ENCODE peak calls at places on chromosomes 5 and 9, in five cellular contexts. One of them, this sample, is unnamed.

GRCh38 chr9:124505006-124505900 is 1.9 kb downstream of the NR5A1 start:
- DNase-seq in fibroblast of mammary gland: no peak
- DNase-seq in CD4-positive, alpha-beta memory T cell: no peak
- DNase-seq in RWPE1: no peak
- DNase-seq in stomach: no peak
- DNase-seq in this sample: no peak

GRCh38 chr9:83119873-83120272 is 56.9 kb upstream of the RASEF start:
- DNase-seq in CD4-positive, alpha-beta memory T cell: no peak
- DNase-seq in stomach: no peak
- DNase-seq in RWPE1: no peak
- DNase-seq in fibroblast of mammary gland: no peak
- DNase-seq in this sample: no peak

GRCh38 chr9:98568234-98568922 is 140.4 kb downstream of the GABBR2 start:
- DNase-seq in stomach: no peak
- DNase-seq in RWPE1: no peak
- DNase-seq in CD4-positive, alpha-beta memory T cell: no peak
- DNase-seq in fibroblast of mammary gland: no peak
- DNase-seq in this sample: no peak

GRCh38 chr9:110729628-110730027 is 61.0 kb downstream of the MUSK start:
- DNase-seq in fibroblast of mammary gland: no peak
- DNase-seq in stomach: no peak
- DNase-seq in RWPE1: no peak
- DNase-seq in CD4-positive, alpha-beta memory T cell: no peak
- DNase-seq in this sample: no peak

GRCh38 chr9:78234810-78235209 is 1.1 kb upstream of the CEP78 start:
- DNase-seq in RWPE1: peak; percentile 56
- DNase-seq in CD4-positive, alpha-beta memory T cell: no peak
- DNase-seq in stomach: no peak
- DNase-seq in fibroblast of mammary gland: peak; percentile 16
- DNase-seq in this sample: no peak

GRCh38 chr5:81856948-81857928 is 106.3 kb upstream of the SSBP2 start:
- DNase-seq in RWPE1: no peak
- DNase-seq in fibroblast of mammary gland: no peak
- DNase-seq in CD4-positive, alpha-beta memory T cell: no peak
- DNase-seq in stomach: peak; percentile 55
- DNase-seq in this sample: peak; percentile 74

GRCh38 chr5:179788193-179788854 is 5.5 kb upstream of the LTC4S start:
- DNase-seq in fibroblast of mammary gland: no peak
- DNase-seq in stomach: no peak
- DNase-seq in CD4-positive, alpha-beta memory T cell: no peak
- DNase-seq in RWPE1: no peak
- DNase-seq in this sample: no peak

GRCh38 chr5:106154280-106154716 is 1516.4 kb downstream of the EFNA5 start:
- DNase-seq in stomach: no peak
- DNase-seq in RWPE1: no peak
- DNase-seq in CD4-positive, alpha-beta memory T cell: no peak
- DNase-seq in fibroblast of mammary gland: no peak
- DNase-seq in this sample: no peak

GRCh38 chr9:2022560-2022959 is 7.4 kb downstream of the SMARCA2 start:
- DNase-seq in fibroblast of mammary gland: no peak
- DNase-seq in RWPE1: no peak
- DNase-seq in CD4-positive, alpha-beta memory T cell: peak; percentile 68
- DNase-seq in stomach: no peak
- DNase-seq in this sample: no peak

GRCh38 chr9:112112519-112112918 is 62.6 kb downstream of the SUSD1 start:
- DNase-seq in fibroblast of mammary gland: peak; percentile 93
- DNase-seq in stomach: no peak
- DNase-seq in RWPE1: peak; percentile 90
- DNase-seq in CD4-positive, alpha-beta memory T cell: no peak
- DNase-seq in this sample: no peak

GRCh38 chr9:99005651-99006050 is 61.9 kb downstream of the COL15A1 start:
- DNase-seq in fibroblast of mammary gland: no peak
- DNase-seq in stomach: no peak
- DNase-seq in RWPE1: no peak
- DNase-seq in CD4-positive, alpha-beta memory T cell: no peak
- DNase-seq in this sample: no peak

GRCh38 chr9:10045598-10045997 is 567.2 kb downstream of the PTPRD start:
- DNase-seq in RWPE1: no peak
- DNase-seq in fibroblast of mammary gland: peak; percentile 38
- DNase-seq in stomach: no peak
- DNase-seq in CD4-positive, alpha-beta memory T cell: no peak
- DNase-seq in this sample: peak; percentile 49

GRCh38 chr9:7233516-7233915 is 475.7 kb downstream of the KDM4C start:
- DNase-seq in CD4-positive, alpha-beta memory T cell: no peak
- DNase-seq in fibroblast of mammary gland: no peak
- DNase-seq in stomach: no peak
- DNase-seq in RWPE1: no peak
- DNase-seq in this sample: no peak

GRCh38 chr5:91910655-91911054 is 527.5 kb upstream of the ARRDC3 start:
- DNase-seq in RWPE1: no peak
- DNase-seq in stomach: no peak
- DNase-seq in fibroblast of mammary gland: no peak
- DNase-seq in CD4-positive, alpha-beta memory T cell: no peak
- DNase-seq in this sample: no peak

GRCh38 chr9:134061019-134061687 is 6.7 kb downstream of the BRD3 start:
- DNase-seq in fibroblast of mammary gland: no peak
- DNase-seq in stomach: no peak
- DNase-seq in RWPE1: no peak
- DNase-seq in CD4-positive, alpha-beta memory T cell: no peak
- DNase-seq in this sample: no peak

GRCh38 chr9:36204906-36205547 is 14.3 kb downstream of the CLTA start:
- DNase-seq in fibroblast of mammary gland: no peak
- DNase-seq in RWPE1: no peak
- DNase-seq in CD4-positive, alpha-beta memory T cell: no peak
- DNase-seq in stomach: no peak
- DNase-seq in this sample: no peak

GRCh38 chr5:149228610-149229297 is 42.9 kb upstream of the AFAP1L1 start:
- DNase-seq in stomach: no peak
- DNase-seq in fibroblast of mammary gland: peak; percentile 93
- DNase-seq in CD4-positive, alpha-beta memory T cell: no peak
- DNase-seq in RWPE1: peak; percentile 90
- DNase-seq in this sample: peak; percentile 36

GRCh38 chr5:114176356-114176755 is 185.5 kb upstream of the KCNN2 start:
- DNase-seq in CD4-positive, alpha-beta memory T cell: no peak
- DNase-seq in stomach: no peak
- DNase-seq in RWPE1: peak; percentile 32
- DNase-seq in fibroblast of mammary gland: peak; percentile 24
- DNase-seq in this sample: no peak

GRCh38 chr5:82560546-82560945 is 282.4 kb upstream of the RPS23 start:
- DNase-seq in stomach: no peak
- DNase-seq in RWPE1: no peak
- DNase-seq in CD4-positive, alpha-beta memory T cell: no peak
- DNase-seq in fibroblast of mammary gland: peak; percentile 3
- DNase-seq in this sample: peak; percentile 12

GRCh38 chr5:33840927-33841547 is 50.8 kb downstream of the ADAMTS12 start:
- DNase-seq in RWPE1: no peak
- DNase-seq in fibroblast of mammary gland: no peak
- DNase-seq in stomach: no peak
- DNase-seq in CD4-positive, alpha-beta memory T cell: no peak
- DNase-seq in this sample: no peak

This sample was measured in NCI-H524.